ENCODE peak calls at places on chromosomes 3 and 15, in five cellular contexts. One of them, this sample, is unnamed.
A peak's percentile ranks its signal among the peaks of the same experiment; 100 is the strongest.

GRCh38 chr15:92037446-92037845 is 183.9 kb downstream of the SLCO3A1 start:
- DNase-seq in IMR-90: no peak
- DNase-seq in T1000: no peak
- DNase-seq in SK-N-DZ: no peak
- DNase-seq in tibial nerve: no peak
- DNase-seq in this sample: no peak

GRCh38 chr3:108099679-108100428 is 9.0 kb upstream of the CD47 start:
- DNase-seq in IMR-90: peak; percentile 6
- DNase-seq in T1000: no peak
- DNase-seq in tibial nerve: no peak
- DNase-seq in SK-N-DZ: no peak
- DNase-seq in this sample: no peak

GRCh38 chr3:47803478-47804025 is 614 bp downstream of the DHX30 start:
- DNase-seq in T1000: no peak
- DNase-seq in IMR-90: no peak
- DNase-seq in SK-N-DZ: no peak
- DNase-seq in tibial nerve: no peak
- DNase-seq in this sample: no peak

GRCh38 chr3:15387735-15388134 is 39.6 kb downstream of the METTL6 start:
- DNase-seq in SK-N-DZ: no peak
- DNase-seq in T1000: no peak
- DNase-seq in tibial nerve: no peak
- DNase-seq in IMR-90: no peak
- DNase-seq in this sample: no peak

GRCh38 chr3:29514912-29515311 is 234.0 kb downstream of the RBMS3 start:
- DNase-seq in tibial nerve: no peak
- DNase-seq in IMR-90: no peak
- DNase-seq in T1000: no peak
- DNase-seq in SK-N-DZ: no peak
- DNase-seq in this sample: no peak

GRCh38 chr15:48458876-48459275 is 127.6 kb downstream of the DUT start:
- DNase-seq in tibial nerve: no peak
- DNase-seq in IMR-90: peak; percentile 64
- DNase-seq in SK-N-DZ: no peak
- DNase-seq in T1000: no peak
- DNase-seq in this sample: no peak

GRCh38 chr3:36489679-36490420 is 109.5 kb downstream of the STAC start:
- DNase-seq in SK-N-DZ: no peak
- DNase-seq in tibial nerve: no peak
- DNase-seq in T1000: no peak
- DNase-seq in IMR-90: no peak
- DNase-seq in this sample: no peak

GRCh38 chr3:113678773-113679172 is 17.7 kb downstream of the USF3 start:
- DNase-seq in SK-N-DZ: no peak
- DNase-seq in tibial nerve: no peak
- DNase-seq in T1000: no peak
- DNase-seq in IMR-90: no peak
- DNase-seq in this sample: peak; percentile 8

This sample was measured in type B pancreatic cell.